ENCODE peak calls at places on chromosomes 11 and 22, in four cellular contexts. One of them, this sample, is unnamed.
A peak's percentile ranks its signal among the peaks of the same experiment; 100 is the strongest.

GRCh38 chr22:19037282-19038163 is 84.7 kb downstream of the DGCR2 start:
- DNase-seq in GM12891: no peak
- DNase-seq in K562: no peak
- DNase-seq in GM12878: no peak
- DNase-seq in this sample: no peak

GRCh38 chr11:132030896-132031295 is 660.5 kb downstream of the NTM start:
- DNase-seq in GM12891: no peak
- DNase-seq in K562: no peak
- DNase-seq in GM12878: no peak
- DNase-seq in this sample: no peak

GRCh38 chr22:50206599-50206998 is 5.8 kb downstream of the SELENOO start:
- DNase-seq in GM12891: no peak
- DNase-seq in GM12878: no peak
- DNase-seq in K562: peak; percentile 38
- DNase-seq in this sample: no peak

GRCh38 chr11:102430158-102430836 is 22.3 kb downstream of the TMEM123 start:
- DNase-seq in K562: no peak
- DNase-seq in GM12891: peak; percentile 20
- DNase-seq in GM12878: peak; percentile 99
- DNase-seq in this sample: no peak

GRCh38 chr22:25746012-25746373 is 4.0 kb downstream of the MYO18B start:
- DNase-seq in K562: no peak
- DNase-seq in GM12891: no peak
- DNase-seq in GM12878: no peak
- DNase-seq in this sample: no peak

GRCh38 chr22:30701872-30702271 is 7.2 kb downstream of the OSBP2 start:
- DNase-seq in GM12891: no peak
- DNase-seq in GM12878: no peak
- DNase-seq in K562: peak; percentile 12
- DNase-seq in this sample: no peak

GRCh38 chr11:10288316-10288715 is 5.7 kb downstream of the SBF2 start:
- DNase-seq in GM12878: no peak
- DNase-seq in K562: no peak
- DNase-seq in GM12891: no peak
- DNase-seq in this sample: no peak

GRCh38 chr11:82754410-82754809 is 20.7 kb upstream of the FAM181B start:
- DNase-seq in K562: no peak
- DNase-seq in GM12878: no peak
- DNase-seq in GM12891: no peak
- DNase-seq in this sample: no peak

GRCh38 chr11:134207538-134208239 is 16.1 kb downstream of the NCAPD3 start:
- DNase-seq in K562: peak; percentile 55
- DNase-seq in GM12891: no peak
- DNase-seq in GM12878: no peak
- DNase-seq in this sample: no peak

GRCh38 chr22:46373838-46374662 is 38.5 kb downstream of the TRMU start:
- DNase-seq in K562: no peak
- DNase-seq in GM12878: peak; percentile 48
- DNase-seq in GM12891: peak; percentile 60
- DNase-seq in this sample: no peak

GRCh38 chr11:57347336-57347735 is 9.2 kb downstream of the P2RX3 start:
- DNase-seq in GM12891: no peak
- DNase-seq in K562: no peak
- DNase-seq in GM12878: no peak
- DNase-seq in this sample: no peak

GRCh38 chr11:92838655-92839334 is 130.7 kb upstream of the MTNR1B start:
- DNase-seq in K562: no peak
- DNase-seq in GM12878: no peak
- DNase-seq in GM12891: no peak
- DNase-seq in this sample: no peak

GRCh38 chr11:128039140-128040021 is 548.0 kb downstream of the ETS1 start:
- DNase-seq in K562: no peak
- DNase-seq in GM12891: no peak
- DNase-seq in GM12878: no peak
- DNase-seq in this sample: peak; percentile 96

GRCh38 chr11:120390585-120390922 is 54.3 kb downstream of the ARHGEF12 start:
- DNase-seq in GM12891: no peak
- DNase-seq in GM12878: no peak
- DNase-seq in K562: no peak
- DNase-seq in this sample: no peak

GRCh38 chr11:11998091-11998781 is 10.2 kb downstream of the DKK3 start:
- DNase-seq in K562: no peak
- DNase-seq in GM12878: peak; percentile 21
- DNase-seq in GM12891: no peak
- DNase-seq in this sample: no peak

GRCh38 chr11:69674267-69674885 is 777 bp downstream of the LTO1 start:
- DNase-seq in K562: peak; percentile 58
- DNase-seq in GM12878: no peak
- DNase-seq in GM12891: no peak
- DNase-seq in this sample: peak; percentile 5
- TF ChIP-seq SPI1 in K562: no peak
- TF ChIP-seq SPI1 in GM12878: no peak
- TF ChIP-seq SPI1 in GM12891: no peak
- TF ChIP-seq SPI1 in this sample: no peak

GRCh38 chr22:11066458-11067285 is 4461.3 kb upstream of the OR11H1 start:
- DNase-seq in K562: no peak
- DNase-seq in GM12878: no peak
- DNase-seq in GM12891: peak; percentile 48
- DNase-seq in this sample: no peak
- TF ChIP-seq SPI1 in K562: no peak
- TF ChIP-seq SPI1 in GM12878: no peak
- TF ChIP-seq SPI1 in GM12891: no peak
- TF ChIP-seq SPI1 in this sample: no peak

GRCh38 chr11:87259731-87260130 is 222.0 kb downstream of the TMEM135 start:
- DNase-seq in GM12878: no peak
- DNase-seq in GM12891: no peak
- DNase-seq in K562: no peak
- DNase-seq in this sample: no peak
- TF ChIP-seq SPI1 in GM12878: no peak
- TF ChIP-seq SPI1 in GM12891: no peak
- TF ChIP-seq SPI1 in K562: no peak
- TF ChIP-seq SPI1 in this sample: no peak

GRCh38 chr11:76598426-76598839 is 72.1 kb downstream of the LRRC32 start:
- DNase-seq in K562: peak; percentile 58
- DNase-seq in GM12878: peak; percentile 12
- DNase-seq in GM12891: peak; percentile 46
- DNase-seq in this sample: peak; percentile 53
- TF ChIP-seq SPI1 in K562: no peak
- TF ChIP-seq SPI1 in GM12878: no peak
- TF ChIP-seq SPI1 in GM12891: no peak
- TF ChIP-seq SPI1 in this sample: no peak

DNA sequence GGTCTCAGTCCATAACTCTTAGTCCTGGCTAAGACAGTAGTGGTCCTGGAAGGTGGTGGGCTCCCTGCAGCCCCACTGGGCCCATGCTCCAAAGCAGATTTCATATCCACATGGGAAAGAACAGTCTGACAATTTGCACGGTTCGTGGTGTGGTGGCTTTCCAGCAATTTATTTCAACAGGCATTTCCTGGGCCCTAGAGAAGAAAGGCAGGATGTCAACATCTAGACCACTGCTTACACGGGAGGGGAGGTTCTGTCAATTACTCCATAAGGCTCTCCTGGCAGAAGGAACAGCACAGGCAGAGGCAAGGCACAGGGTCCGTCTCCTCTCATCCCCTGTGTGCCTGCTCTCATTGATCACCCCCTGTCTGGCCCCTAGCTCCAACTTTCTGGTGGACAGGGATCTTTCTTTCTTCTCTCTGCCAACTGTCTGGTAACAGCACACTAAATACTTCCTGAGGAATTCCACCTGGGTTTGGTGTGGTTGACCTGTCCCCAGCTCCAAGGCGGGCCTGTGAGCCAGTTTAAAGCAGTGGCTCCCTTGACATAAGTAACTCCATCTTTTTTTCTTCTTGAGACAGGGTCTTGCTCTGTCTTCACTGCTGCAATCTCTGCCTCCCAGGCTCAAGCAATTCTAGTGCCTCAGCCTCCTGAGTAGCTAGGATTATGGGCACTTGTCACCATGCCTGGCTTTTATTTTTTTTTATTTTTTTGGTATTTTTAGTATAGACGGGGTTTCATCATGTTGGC is 5.1 kb upstream of the A4GALT start:
- DNase-seq in GM12891: no peak
- DNase-seq in GM12878: no peak
- DNase-seq in K562: no peak
- DNase-seq in this sample: no peak
- TF ChIP-seq SPI1 in GM12891: no peak
- TF ChIP-seq SPI1 in GM12878: no peak
- TF ChIP-seq SPI1 in K562: no peak
- TF ChIP-seq SPI1 in this sample: no peak

GRCh38 chr11:116895053-116895757 is 57.8 kb upstream of the APOA1 start:
- DNase-seq in K562: peak; percentile 38
- DNase-seq in GM12891: no peak
- DNase-seq in GM12878: no peak
- DNase-seq in this sample: peak; percentile 23
- TF ChIP-seq SPI1 in K562: no peak
- TF ChIP-seq SPI1 in GM12891: no peak
- TF ChIP-seq SPI1 in GM12878: no peak
- TF ChIP-seq SPI1 in this sample: no peak

GRCh38 chr22:33036881-33037280 is 21.3 kb downstream of the SYN3 start:
- DNase-seq in GM12891: no peak
- DNase-seq in K562: no peak
- DNase-seq in GM12878: no peak
- DNase-seq in this sample: no peak

GRCh38 chr22:33038836-33039235 is 19.3 kb downstream of the SYN3 start:
- DNase-seq in GM12891: no peak
- DNase-seq in K562: no peak
- DNase-seq in GM12878: no peak
- DNase-seq in this sample: no peak

GRCh38 chr22:33038131-33038772 is 19.9 kb downstream of the SYN3 start:
- DNase-seq in K562: no peak
- DNase-seq in GM12878: no peak
- DNase-seq in GM12891: no peak
- DNase-seq in this sample: no peak

GRCh38 chr22:33034753-33035152 is 23.4 kb downstream of the SYN3 start:
- DNase-seq in GM12891: no peak
- DNase-seq in K562: no peak
- DNase-seq in GM12878: no peak
- DNase-seq in this sample: no peak

GRCh38 chr22:33035276-33035863 is 22.8 kb downstream of the SYN3 start:
- DNase-seq in GM12891: no peak
- DNase-seq in GM12878: no peak
- DNase-seq in K562: no peak
- DNase-seq in this sample: no peak
- TF ChIP-seq SPI1 in GM12891: no peak
- TF ChIP-seq SPI1 in GM12878: no peak
- TF ChIP-seq SPI1 in K562: no peak
- TF ChIP-seq SPI1 in this sample: no peak

GRCh38 chr22:43389227-43389836 is 22.5 kb upstream of the MPPED1 start:
- DNase-seq in K562: no peak
- DNase-seq in GM12878: no peak
- DNase-seq in GM12891: no peak
- DNase-seq in this sample: no peak

GRCh38 chr22:43385770-43386641 is 25.8 kb upstream of the MPPED1 start:
- DNase-seq in GM12878: no peak
- DNase-seq in GM12891: peak; percentile 66
- DNase-seq in K562: peak; percentile 75
- DNase-seq in this sample: peak; percentile 58

GRCh38 chr22:43390166-43390565 is 21.6 kb upstream of the MPPED1 start:
- DNase-seq in GM12878: no peak
- DNase-seq in GM12891: no peak
- DNase-seq in K562: no peak
- DNase-seq in this sample: no peak

GRCh38 chr22:43388420-43388851 is 23.4 kb upstream of the MPPED1 start:
- DNase-seq in K562: peak; percentile 62
- DNase-seq in GM12878: no peak
- DNase-seq in GM12891: peak; percentile 76
- DNase-seq in this sample: peak; percentile 72

GRCh38 chr22:43387815-43388214 is 24.0 kb upstream of the MPPED1 start:
- DNase-seq in K562: no peak
- DNase-seq in GM12891: no peak
- DNase-seq in GM12878: no peak
- DNase-seq in this sample: no peak
- TF ChIP-seq SPI1 in K562: no peak
- TF ChIP-seq SPI1 in GM12891: no peak
- TF ChIP-seq SPI1 in GM12878: no peak
- TF ChIP-seq SPI1 in this sample: no peak

GRCh38 chr11:75307058-75307457 is 44.4 kb downstream of the ARRB1 start:
- DNase-seq in K562: no peak
- DNase-seq in GM12891: no peak
- DNase-seq in GM12878: no peak
- DNase-seq in this sample: no peak
- TF ChIP-seq SPI1 in K562: no peak
- TF ChIP-seq SPI1 in GM12891: no peak
- TF ChIP-seq SPI1 in GM12878: no peak
- TF ChIP-seq SPI1 in this sample: no peak

GRCh38 chr11:106088896-106089295 is 11.4 kb downstream of the AASDHPPT start:
- DNase-seq in GM12878: no peak
- DNase-seq in GM12891: no peak
- DNase-seq in K562: no peak
- DNase-seq in this sample: no peak

GRCh38 chr11:106086135-106086534 is 8.7 kb downstream of the AASDHPPT start:
- DNase-seq in K562: no peak
- DNase-seq in GM12878: no peak
- DNase-seq in GM12891: no peak
- DNase-seq in this sample: no peak

GRCh38 chr11:106091480-106092123 is 14.1 kb downstream of the AASDHPPT start:
- DNase-seq in GM12891: peak; percentile 8
- DNase-seq in K562: no peak
- DNase-seq in GM12878: peak; percentile 56
- DNase-seq in this sample: no peak

GRCh38 chr11:106086850-106087249 is 9.4 kb downstream of the AASDHPPT start:
- DNase-seq in GM12891: no peak
- DNase-seq in K562: no peak
- DNase-seq in GM12878: no peak
- DNase-seq in this sample: no peak

DNA sequence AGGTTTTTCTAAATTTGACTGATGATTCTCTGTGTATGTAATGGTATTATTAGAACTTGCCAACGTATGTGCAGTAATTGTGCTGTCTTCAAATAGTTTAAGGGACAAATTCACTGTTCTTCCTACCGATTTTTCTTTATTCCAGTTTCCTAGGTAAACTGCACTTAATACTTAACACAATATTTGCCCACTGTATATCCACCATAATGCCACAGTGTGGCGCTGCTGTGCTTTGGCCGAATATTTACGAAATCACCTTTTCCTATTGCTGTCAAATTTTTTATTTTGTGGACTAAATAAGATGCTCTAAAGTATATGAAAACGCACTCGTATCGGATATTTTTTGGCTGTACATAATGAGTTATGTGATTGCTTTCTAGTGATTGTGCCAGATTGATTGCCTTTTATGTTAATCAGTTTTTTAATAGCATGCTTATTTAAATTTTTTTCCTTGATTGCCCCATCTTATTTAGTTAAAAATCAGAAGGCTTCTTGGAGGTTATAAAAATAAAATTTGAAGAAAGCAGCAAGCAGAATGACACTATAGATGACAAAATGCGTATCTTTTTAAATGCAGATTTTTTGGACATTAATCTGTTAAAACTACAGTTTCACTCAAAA is 10.5 kb downstream of the AASDHPPT start:
- DNase-seq in GM12891: no peak
- DNase-seq in K562: peak; percentile 70
- DNase-seq in GM12878: no peak
- DNase-seq in this sample: peak; percentile 41
- TF ChIP-seq SPI1 in GM12891: no peak
- TF ChIP-seq SPI1 in K562: no peak
- TF ChIP-seq SPI1 in GM12878: no peak
- TF ChIP-seq SPI1 in this sample: no peak

This sample was measured in HL-60.